ENCODE peak calls at places on chromosomes 1 and 21, in seven cellular contexts. B is lung, G is suprapubic skin, V is gastrocnemius medialis, A is colonic mucosa, C is cardiac muscle cell, I is fibroblast of lung. X is an unnamed sample. For H3K4me1, the result is how much of the 10 kb centered on the place peaks cover.

GRCh38 chr1:11736746-11737639 is 1.1 kb downstream of the AGTRAP start:
- DNase-seq in B (peak), G (no peak), C (peak), I (peak), A (peak), V (peak), X (peak)

GRCh38 chr21:46425566-46425965 is 33.1 kb upstream of the DIP2A start:
- DNase-seq in A (no peak), V (peak), G (no peak), I (no peak), C (no peak), B (no peak), X (no peak)

GRCh38 chr1:55359611-55360010 is 144.4 kb upstream of the USP24 start:
- DNase-seq in V (no peak), G (no peak), A (no peak), C (no peak), B (no peak), I (no peak), X (no peak)

GRCh38 chr1:167166703-167167100 is 54.0 kb upstream of the POU2F1 start:
- DNase-seq in I (no peak), A (peak), V (no peak), C (no peak), B (no peak), G (no peak), X (no peak)

GRCh38 chr1:159908255-159908905 is 8.4 kb upstream of the CFAP45 start:
- DNase-seq in C (no peak), G (no peak), V (no peak), B (no peak), I (no peak), A (no peak), X (no peak)

GRCh38 chr1:2382621-2383361 is 8.6 kb downstream of the MORN1 start:
- DNase-seq in B (no peak), G (no peak), A (peak), C (peak), V (no peak), I (peak), X (no peak)

GRCh38 chr1:115655307-115655664 is 13.5 kb downstream of the VANGL1 start:
- DNase-seq in V (no peak), A (no peak), C (no peak), G (no peak), B (no peak), I (no peak), X (no peak)

GRCh38 chr1:218636548-218636947 is 291.4 kb downstream of the TGFB2 start:
- DNase-seq in C (peak), A (no peak), I (no peak), B (no peak), V (no peak), G (no peak), X (no peak)

GRCh38 chr1:109490029-109490933 is 3.6 kb upstream of the CYB561D1 start:
- DNase-seq in A (peak), B (peak), V (peak), C (peak), I (peak), G (no peak), X (peak)

GRCh38 chr1:1606232-1606631 is 6.3 kb upstream of the FNDC10 start:
- DNase-seq in A (peak), I (no peak), G (no peak), B (no peak), V (no peak), C (no peak), X (peak)

GRCh38 chr1:67771776-67772175 is 61.5 kb downstream of the GNG12 start:
- DNase-seq in C (peak), B (no peak), A (no peak), G (no peak), I (no peak), V (no peak), X (no peak)

GRCh38 chr1:94322696-94323095 is 85.3 kb upstream of the ARHGAP29 start:
- DNase-seq in I (no peak), B (no peak), V (no peak), G (no peak), A (no peak), C (peak), X (no peak)

GRCh38 chr1:180571832-180572636 is 13.3 kb downstream of the OVAAL start:
- DNase-seq in V (no peak), I (no peak), C (no peak), G (no peak), B (no peak), A (no peak), X (no peak)

GRCh38 chr1:89213347-89213746 is 14.6 kb upstream of the GBP4 start:
- DNase-seq in A (no peak), C (no peak), I (no peak), V (no peak), G (no peak), B (no peak), X (no peak)

GRCh38 chr1:154148787-154149186 is 6.1 kb downstream of the NUP210L start:
- DNase-seq in V (no peak), G (no peak), B (no peak), A (no peak), C (no peak), I (no peak), X (no peak)

GRCh38 chr1:236869911-236870310 is 74.8 kb downstream of the MTR start:
- DNase-seq in G (no peak), V (no peak), I (no peak), A (no peak), C (no peak), B (no peak), X (no peak)

GRCh38 chr1:19866758-19867157 is 15.4 kb upstream of the OTUD3 start:
- DNase-seq in I (no peak), A (no peak), B (no peak), C (no peak), G (no peak), V (peak), X (no peak)

GRCh38 chr1:26833432-26834405 is 7.2 kb downstream of the ZDHHC18 start:
- DNase-seq in A (peak), C (no peak), B (peak), I (no peak), V (peak), G (no peak), X (no peak)

GRCh38 chr1:199311478-199312242 is 672.8 kb downstream of the PTPRC start:
- DNase-seq in B (no peak), G (no peak), I (no peak), V (no peak), A (no peak), C (no peak), X (no peak)

GRCh38 chr21:46392921-46393320 is 65.8 kb upstream of the DIP2A start:
- DNase-seq in C (peak), I (no peak), B (no peak), A (no peak), G (no peak), V (peak), X (peak)

GRCh38 chr1:58785424-58786058 is 1.7 kb upstream of the JUN start:
- DNase-seq in V (peak), B (peak), I (peak), C (peak), G (no peak), A (peak), X (peak)

GRCh38 chr1:47323475-47324105 is 9.6 kb upstream of the STIL start:
- DNase-seq in G (no peak), C (no peak), V (no peak), B (no peak), A (peak), I (no peak), X (no peak)

GRCh38 chr1:207029991-207030521 is 2.5 kb downstream of the C1orf116 start:
- DNase-seq in I (no peak), B (no peak), V (no peak), C (no peak), G (no peak), A (no peak), X (no peak)

GRCh38 chr1:17828991-17829390 is 73.9 kb downstream of the ACTL8 start:
- DNase-seq in A (no peak), I (no peak), V (no peak), C (no peak), G (no peak), B (no peak), X (no peak)

GRCh38 chr1:33358114-33358770 is 37.3 kb upstream of the A3GALT2 start:
- DNase-seq in I (no peak), C (no peak), G (no peak), B (no peak), A (no peak), V (no peak), X (no peak)

GRCh38 chr1:41536296-41536695 is 51.8 kb upstream of the EDN2 start:
- DNase-seq in I (no peak), B (no peak), A (no peak), V (peak), G (peak), C (no peak), X (no peak)

GRCh38 chr1:78839704-78840277 is 166.7 kb downstream of the ADGRL4 start:
- DNase-seq in B (no peak), G (no peak), V (no peak), A (peak), C (peak), I (peak), X (peak)

GRCh38 chr1:25549273-25550154 is 6.1 kb downstream of the LDLRAP1 start:
- DNase-seq in I (no peak), G (no peak), C (peak), V (peak), A (peak), B (peak), X (peak)

GRCh38 chr1:119340861-119341261 is 27.7 kb upstream of the HAO2 start:
- DNase-seq in I (no peak), C (no peak), B (no peak), V (no peak), G (no peak), A (no peak), X (no peak)

GRCh38 chr1:168320805-168321577 is 40.3 kb downstream of the TBX19 start:
- DNase-seq in V (no peak), B (no peak), G (no peak), C (peak), I (peak), A (no peak), X (peak)

GRCh38 chr1:31668303-31668883 is 23.7 kb upstream of the PEF1 start:
- DNase-seq in C (no peak), V (no peak), A (no peak), G (no peak), B (no peak), I (no peak), X (no peak)

GRCh38 chr1:86616871-86617270 is 70.0 kb downstream of the CLCA4 start:
- DNase-seq in G (no peak), A (peak), I (no peak), C (no peak), B (no peak), V (no peak), X (no peak)

GRCh38 chr21:46603228-46603627 is 1.7 kb downstream of the S100B start:
- DNase-seq in A (no peak), C (no peak), I (no peak), V (no peak), B (no peak), G (no peak), X (no peak)

GRCh38 chr1:26530898-26531598 is 1.5 kb downstream of the RPS6KA1 start:
- DNase-seq in G (no peak), A (peak), I (peak), V (no peak), B (peak), C (peak), X (no peak)

GRCh38 chr1:81730881-81731280 is 69.9 kb upstream of the ADGRL2 start:
- DNase-seq in G (no peak), V (no peak), I (no peak), C (no peak), B (no peak), A (no peak), X (no peak)

GRCh38 chr1:101453844-101454243 is 217.0 kb downstream of the S1PR1 start:
- DNase-seq in V (no peak), C (no peak), A (no peak), B (no peak), G (no peak), I (no peak), X (no peak)
- H3K4me3 ChIP-seq in V (no peak), C (no peak), A (no peak), B (no peak), G (no peak), I (no peak), X (no peak)

GRCh38 chr1:247287460-247287859 is 31.6 kb downstream of the VN1R5 start:
- DNase-seq in I (no peak), B (no peak), V (no peak), C (no peak), G (no peak), A (peak), X (no peak)
- TF ChIP-seq CTCF in I (no peak), B (no peak), V (no peak), C (no peak), G (no peak), A (no peak), X (no peak)

DNA sequence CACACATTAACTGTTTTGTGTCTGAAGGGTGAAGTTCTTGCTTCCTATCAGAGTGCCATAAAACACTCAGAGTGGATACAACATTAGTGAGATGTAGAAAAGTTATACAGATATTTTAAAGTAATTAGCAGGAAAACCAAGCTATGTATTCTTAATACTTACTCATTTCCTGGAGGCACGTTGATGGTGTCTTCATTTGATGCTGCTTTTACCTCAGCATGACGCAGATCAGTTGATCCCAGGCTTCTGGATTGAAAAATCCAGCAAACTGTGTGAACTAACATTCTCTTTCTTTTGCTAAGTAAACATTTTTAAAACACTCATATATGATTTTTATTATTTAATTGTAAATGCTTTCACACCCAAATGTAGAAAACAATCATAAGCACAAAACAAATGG is 198.7 kb downstream of the LRRC7 start:
- DNase-seq in G (no peak), V (no peak), B (no peak), I (no peak), A (no peak), C (peak), X (no peak)
- H3K4me1 ChIP-seq in G (under half), V (under half), B (under half), I (under half), A (under half), C (under half), X (under half)

DNA sequence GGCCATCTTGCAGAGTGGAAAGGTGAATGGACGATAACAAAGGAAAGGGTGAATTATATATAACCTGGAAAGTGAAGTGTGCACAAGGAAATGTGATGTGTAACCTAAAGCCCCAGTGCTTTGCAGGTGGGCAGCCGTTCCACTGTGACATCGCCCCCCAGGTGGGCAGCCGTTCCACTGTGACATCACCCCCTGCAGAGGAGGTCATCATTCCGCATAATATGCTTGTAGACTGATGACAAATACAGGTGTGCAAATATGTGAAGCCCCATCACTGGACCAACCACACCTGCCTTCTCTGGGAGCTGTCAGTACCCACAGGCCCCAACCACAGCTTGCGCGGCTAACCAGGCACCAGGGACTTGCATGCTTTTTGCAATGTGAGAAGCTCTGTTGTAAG is 4.7 kb upstream of the ZNF496 start:
- DNase-seq in C (no peak), V (no peak), I (no peak), B (no peak), A (no peak), G (no peak), X (no peak)
- H3K4me3 ChIP-seq in C (no peak), V (no peak), I (no peak), B (no peak), A (no peak), G (no peak), X (no peak)

DNA sequence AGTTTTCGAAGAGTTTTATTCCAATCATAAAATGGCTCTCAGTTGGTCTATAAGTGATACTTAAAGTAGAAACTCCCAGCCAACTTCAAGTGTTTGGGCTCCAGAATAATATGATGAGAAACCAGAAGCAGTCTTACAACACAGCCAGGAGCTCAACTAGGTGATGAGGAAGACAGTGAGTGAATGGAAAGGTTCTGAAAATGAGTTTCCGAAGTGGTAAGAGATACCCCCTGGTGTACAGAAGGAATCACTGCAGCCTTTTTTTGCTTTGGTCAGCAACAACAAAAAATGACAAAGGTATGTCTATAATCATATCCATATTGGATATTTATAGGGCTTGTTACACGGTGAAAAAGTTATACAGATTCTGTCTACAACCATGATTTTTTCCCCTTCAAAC is 16.5 kb downstream of the KRTAP19-1 start:
- DNase-seq in V (no peak), A (no peak), I (no peak), B (no peak), C (no peak), G (no peak), X (no peak)
- TF ChIP-seq CTCF in V (no peak), A (no peak), I (no peak), B (no peak), C (no peak), G (peak), X (peak)

GRCh38 chr1:64912191-64912590 is 54.2 kb downstream of the JAK1 start:
- DNase-seq in A (no peak), I (no peak), G (no peak), C (no peak), B (no peak), V (no peak), X (no peak)

GRCh38 chr1:64911326-64911725 is 55.0 kb downstream of the JAK1 start:
- DNase-seq in I (no peak), A (no peak), C (no peak), V (no peak), G (no peak), B (no peak), X (no peak)

GRCh38 chr1:64908567-64908966 is 57.8 kb downstream of the JAK1 start:
- DNase-seq in V (no peak), A (no peak), C (no peak), B (no peak), I (no peak), G (no peak), X (no peak)

GRCh38 chr1:64906447-64906846 is 59.9 kb downstream of the JAK1 start:
- DNase-seq in A (no peak), C (no peak), I (no peak), G (no peak), B (no peak), V (no peak), X (no peak)

GRCh38 chr1:64909021-64909420 is 57.3 kb downstream of the JAK1 start:
- DNase-seq in I (no peak), C (peak), G (no peak), V (no peak), B (no peak), A (no peak), X (no peak)
- H3K4me1 ChIP-seq in I (under half), C (under half), G (under half), V (under half), B (under half), A (under half), X (under half)

GRCh38 chr1:228733576-228733975 is 1.7 kb upstream of the RHOU start:
- DNase-seq in C (no peak), G (no peak), V (no peak), B (no peak), I (no peak), A (no peak), X (no peak)

GRCh38 chr1:228736844-228737415 is 1.7 kb downstream of the RHOU start:
- DNase-seq in C (no peak), A (no peak), V (no peak), B (no peak), G (no peak), I (no peak), X (no peak)

GRCh38 chr1:228734881-228735801 is at the start of gene RHOU:
- DNase-seq in I (peak), G (peak), V (peak), B (peak), A (peak), C (peak), X (peak)

GRCh38 chr1:228737613-228738012 is 2.3 kb downstream of the RHOU start:
- DNase-seq in V (peak), B (no peak), I (peak), A (no peak), G (no peak), C (no peak), X (no peak)

GRCh38 chr1:228735871-228736586 is 750 bp downstream of the RHOU start:
- DNase-seq in C (peak), A (peak), V (peak), B (peak), G (no peak), I (peak), X (peak)
- H3K4me3 ChIP-seq in C (peak), A (peak), V (peak), B (peak), G (peak), I (no peak), X (peak)

GRCh38 chr1:220556641-220557040 is 28.7 kb downstream of the MARK1 start:
- DNase-seq in B (no peak), A (no peak), V (no peak), C (no peak), I (no peak), G (no peak), X (no peak)
- TF ChIP-seq CTCF in B (no peak), A (no peak), V (no peak), C (no peak), I (no peak), G (no peak), X (no peak)

DNA sequence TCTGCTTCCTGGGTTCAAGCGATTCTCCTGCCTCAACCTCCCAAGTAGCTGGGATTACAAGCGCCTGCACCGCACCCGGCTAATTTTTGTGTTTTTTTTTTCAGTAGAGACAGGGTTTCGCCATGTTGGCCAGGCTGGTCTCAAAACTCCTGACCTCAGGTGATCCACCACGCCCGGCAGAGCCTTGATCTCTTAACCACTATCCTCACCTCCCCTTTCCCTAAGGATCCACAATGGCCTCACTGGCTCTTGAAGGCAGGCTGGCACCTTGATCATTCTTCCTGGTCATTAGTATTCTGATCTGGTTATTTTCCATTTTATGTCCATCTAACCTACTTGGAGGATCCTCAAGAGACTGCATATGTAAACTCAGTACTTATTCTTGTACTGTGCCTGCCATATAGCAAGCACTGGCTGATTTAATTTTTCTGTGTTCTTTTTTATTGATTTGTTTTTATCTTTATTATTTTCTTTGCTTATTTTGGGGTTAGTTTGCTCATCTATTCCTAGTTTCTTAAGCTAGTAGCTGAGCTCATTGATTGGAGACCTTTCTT is 6.3 kb downstream of the RCC1 start:
- DNase-seq in B (no peak), I (peak), V (no peak), A (no peak), G (no peak), C (peak), X (no peak)
- H3K4me1 ChIP-seq in B (under half), I (under half), V (under half), A (under half), G (under half), C (under half), X (under half)